ENCODE peak calls at places on chromosomes 1 and 21, in seven cellular contexts. T, B, Y, C, Z, D and I are unnamed samples. For H3K4me1 and H3K9me3, the result is how much of the 10 kb centered on the place peaks cover.

GRCh38 chr1:56215771-56216170 is 363.6 kb downstream of the PLPP3 start:
- DNase-seq in T (no peak), B (no peak), Y (no peak), C (no peak), Z (peak), D (no peak), I (no peak)

GRCh38 chr1:48853006-48853405 is 76.3 kb upstream of the BEND5 start:
- DNase-seq in T (no peak), B (no peak), Y (no peak), C (no peak), Z (peak), D (no peak), I (no peak)

GRCh38 chr1:109887890-109888289 is 22.8 kb upstream of the CSF1 start:
- DNase-seq in T (no peak), B (no peak), Y (no peak), C (no peak), Z (no peak), D (no peak), I (no peak)

GRCh38 chr1:2212542-2213491 is 15.3 kb upstream of the SKI start:
- DNase-seq in T (peak), B (peak), Y (peak), C (peak), Z (peak), D (peak), I (peak)

GRCh38 chr1:46689326-46689725 is 17.7 kb downstream of the TEX38 start:
- DNase-seq in T (no peak), B (no peak), Y (no peak), C (no peak), Z (no peak), D (no peak), I (no peak)

GRCh38 chr21:45054162-45054926 is 20.0 kb upstream of the ADARB1 start:
- DNase-seq in T (no peak), B (no peak), Y (no peak), C (no peak), Z (no peak), D (no peak), I (no peak)

GRCh38 chr1:229186373-229187056 is 84.4 kb upstream of the RAB4A start:
- DNase-seq in T (no peak), B (no peak), Y (no peak), C (no peak), Z (no peak), D (no peak), I (no peak)

GRCh38 chr1:55632906-55633305 is 417.7 kb upstream of the USP24 start:
- DNase-seq in T (no peak), B (no peak), Y (no peak), C (no peak), Z (no peak), D (no peak), I (no peak)

GRCh38 chr1:103111926-103112325 is 3.6 kb upstream of the COL11A1 start:
- DNase-seq in T (no peak), B (no peak), Y (no peak), C (no peak), Z (no peak), D (no peak), I (no peak)

GRCh38 chr1:42928859-42929258 is 29.8 kb downstream of the SLC2A1 start:
- DNase-seq in T (no peak), B (peak), Y (no peak), C (no peak), Z (no peak), D (no peak), I (no peak)
- H3K4me1 ChIP-seq in T (under half), B (under half), Y (under half), C (under half), Z (under half), D (under half), I (under half)

GRCh38 chr1:29707796-29708195 is 471.5 kb downstream of the PTPRU start:
- DNase-seq in T (no peak), B (no peak), Y (no peak), C (no peak), Z (no peak), D (no peak), I (no peak)
- H3K27ac ChIP-seq in T (no peak), B (peak), Y (no peak), C (no peak), Z (peak), D (no peak), I (no peak)

GRCh38 chr1:161962094-161962887 is 61.4 kb downstream of the OLFML2B start:
- DNase-seq in T (no peak), B (no peak), Y (no peak), C (no peak), Z (peak), D (no peak), I (no peak)
- H3K9me3 ChIP-seq in T (under half), B (under half), Y (under half), C (under half), Z (under half), D (under half), I (under half)

DNA sequence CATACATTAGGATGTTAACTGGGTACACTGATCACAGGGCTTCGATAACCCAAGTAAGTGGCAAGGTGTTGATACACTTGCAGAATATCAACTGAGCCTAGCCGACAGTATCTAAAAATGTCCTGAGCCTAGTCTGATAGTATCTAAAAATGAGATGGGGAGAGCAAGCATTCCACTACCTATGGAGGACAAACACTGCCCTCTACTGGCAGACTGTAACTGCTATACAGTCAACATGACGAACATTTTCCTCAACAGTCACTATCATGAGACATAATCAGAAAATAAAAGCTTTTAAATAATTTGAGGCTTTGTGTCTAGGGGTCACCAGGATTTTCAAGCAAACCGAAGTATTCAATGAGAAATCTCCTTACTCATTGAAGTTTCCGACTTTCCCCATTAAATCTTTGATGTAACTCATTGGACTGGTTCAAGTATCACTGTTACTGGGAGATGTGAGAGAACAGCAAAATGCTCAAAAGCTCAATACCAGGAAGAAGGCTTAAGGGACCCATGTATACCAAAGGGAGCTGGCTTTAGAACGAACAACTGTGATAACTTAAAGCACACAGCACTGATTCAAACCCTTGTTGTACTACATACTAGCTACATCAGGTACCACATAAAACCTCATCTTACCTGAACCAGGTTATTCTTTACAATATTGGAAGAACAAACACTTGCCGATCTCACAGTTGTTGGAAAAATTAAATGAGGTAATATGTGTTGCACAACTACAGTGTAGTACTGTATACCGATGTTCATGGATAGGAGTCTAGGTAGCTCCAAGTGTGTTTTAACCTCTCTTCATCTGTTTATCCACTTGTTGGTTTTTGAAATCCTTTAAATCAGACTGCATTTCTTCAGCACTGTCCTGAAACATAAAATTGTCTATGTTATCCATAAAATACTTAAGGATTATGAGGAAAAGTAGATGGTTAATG is 31.1 kb upstream of the SLC45A3 start:
- DNase-seq in T (peak), B (peak), Y (no peak), C (no peak), Z (peak), D (peak), I (no peak)
- H3K4me1 ChIP-seq in T (under half), B (under half), Y (under half), C (under half), Z (under half), D (under half), I (under half)

GRCh38 chr1:223770621-223771315 is 58.4 kb downstream of the CAPN2 start:
- DNase-seq in T (no peak), B (no peak), Y (no peak), C (no peak), Z (no peak), D (no peak), I (no peak)

GRCh38 chr1:223763881-223764280 is 51.5 kb downstream of the CAPN2 start:
- DNase-seq in T (no peak), B (no peak), Y (no peak), C (no peak), Z (no peak), D (no peak), I (no peak)

GRCh38 chr1:223761416-223761815 is 49.1 kb downstream of the CAPN2 start:
- DNase-seq in T (no peak), B (no peak), Y (no peak), C (no peak), Z (no peak), D (no peak), I (no peak)

GRCh38 chr1:223765036-223765718 is 52.8 kb downstream of the CAPN2 start:
- DNase-seq in T (peak), B (peak), Y (no peak), C (no peak), Z (peak), D (peak), I (no peak)

DNA sequence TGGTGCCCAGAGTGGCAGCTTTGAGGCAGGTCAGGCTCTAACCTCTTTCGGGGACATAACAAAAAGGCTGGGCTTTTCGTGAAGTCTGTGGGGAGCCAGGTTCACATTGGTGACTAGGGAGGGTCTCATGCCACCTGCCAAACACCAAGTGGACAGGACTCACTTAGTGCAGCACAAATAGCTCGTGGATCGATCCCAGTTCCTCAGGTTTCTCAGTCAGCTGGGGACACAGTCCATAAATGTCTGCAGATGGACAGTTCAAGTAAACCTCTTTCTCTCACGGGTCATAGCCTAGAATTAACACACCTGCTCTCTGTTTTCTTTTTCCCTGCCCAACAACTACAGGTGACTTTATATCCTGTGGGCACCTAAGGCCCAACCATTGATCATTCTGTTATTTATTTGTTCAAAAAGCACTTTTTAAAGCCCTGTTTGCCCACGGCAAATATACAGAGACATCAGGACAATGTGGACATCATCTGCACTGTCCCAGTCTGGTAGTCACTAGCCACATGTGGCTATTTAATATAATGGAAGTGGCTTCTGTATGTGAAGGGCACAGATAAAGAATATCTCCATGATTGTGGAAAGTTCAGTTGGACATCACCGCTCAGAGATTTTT is 53.5 kb downstream of the CAPN2 start:
- DNase-seq in T (no peak), B (no peak), Y (no peak), C (no peak), Z (no peak), D (no peak), I (no peak)
- H3K27ac ChIP-seq in T (no peak), B (peak), Y (no peak), C (no peak), Z (no peak), D (peak), I (no peak)

GRCh38 chr1:5010656-5011055 is 356.2 kb downstream of the AJAP1 start:
- DNase-seq in T (no peak), B (no peak), Y (no peak), C (no peak), Z (no peak), D (no peak), I (no peak)
- H3K9me3 ChIP-seq in T (under half), B (under half), Y (under half), C (under half), Z (under half), D (under half), I (under half)

DNA sequence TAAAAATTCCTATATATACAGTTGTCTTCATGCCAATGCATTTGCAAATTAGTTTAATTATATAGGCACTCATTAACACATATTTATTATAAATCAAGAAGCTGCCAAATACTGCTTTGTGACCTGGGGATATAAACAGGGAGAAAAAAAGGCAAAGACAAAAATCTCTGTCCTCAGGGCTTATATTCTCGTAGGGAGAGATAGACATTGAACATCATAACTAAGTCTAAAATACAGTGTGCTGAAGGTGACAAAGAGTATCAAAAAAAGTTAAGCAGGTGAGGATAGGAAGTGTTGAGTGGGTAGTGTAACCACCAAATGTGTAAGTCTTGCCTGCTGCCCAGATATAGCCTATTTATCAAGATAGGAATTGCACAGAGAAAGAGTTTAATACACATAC is 40.7 kb upstream of the LYPLAL1 start:
- DNase-seq in T (no peak), B (no peak), Y (no peak), C (no peak), Z (no peak), D (no peak), I (no peak)
- H3K4me1 ChIP-seq in T (under half), B (under half), Y (under half), C (under half), Z (under half), D (under half), I (under half)